ENCODE peak calls at places on chromosomes 12 and 14, in four cellular contexts. One of them, this sample, is unnamed.
A peak's percentile ranks its signal among the peaks of the same experiment; 100 is the strongest.

GRCh38 chr14:61406670-61407069 is 85.3 kb downstream of the PRKCH start:
- DNase-seq in tibial nerve: no peak
- DNase-seq in D721Med: no peak
- DNase-seq in epithelial cell of esophagus: no peak
- DNase-seq in this sample: no peak

GRCh38 chr14:73787760-73788508 is 63.7 kb upstream of the PTGR2 start:
- DNase-seq in tibial nerve: no peak
- DNase-seq in D721Med: no peak
- DNase-seq in epithelial cell of esophagus: peak; percentile 42
- DNase-seq in this sample: no peak

GRCh38 chr12:62813031-62813829 is 121.7 kb downstream of the PPM1H start:
- DNase-seq in tibial nerve: no peak
- DNase-seq in D721Med: no peak
- DNase-seq in epithelial cell of esophagus: peak; percentile 72
- DNase-seq in this sample: peak; percentile 54

GRCh38 chr12:116123511-116124258 is 153.8 kb downstream of the MED13L start:
- DNase-seq in tibial nerve: no peak
- DNase-seq in D721Med: no peak
- DNase-seq in epithelial cell of esophagus: peak; percentile 68
- DNase-seq in this sample: peak; percentile 77

GRCh38 chr14:52023518-52023917 is 34.2 kb downstream of the RTRAF start:
- DNase-seq in tibial nerve: no peak
- DNase-seq in D721Med: no peak
- DNase-seq in epithelial cell of esophagus: peak; percentile 47
- DNase-seq in this sample: no peak

GRCh38 chr12:34625116-34625515 is 602.8 kb downstream of the ALG10 start:
- DNase-seq in tibial nerve: no peak
- DNase-seq in D721Med: no peak
- DNase-seq in epithelial cell of esophagus: peak; percentile 20
- DNase-seq in this sample: no peak

GRCh38 chr12:31603546-31604009 is 12.6 kb upstream of the DENND5B start:
- DNase-seq in tibial nerve: no peak
- DNase-seq in D721Med: no peak
- DNase-seq in epithelial cell of esophagus: no peak
- DNase-seq in this sample: no peak

GRCh38 chr12:62898568-62898967 is 36.4 kb downstream of the PPM1H start:
- DNase-seq in tibial nerve: no peak
- DNase-seq in D721Med: no peak
- DNase-seq in epithelial cell of esophagus: peak; percentile 50
- DNase-seq in this sample: no peak

GRCh38 chr12:18919826-18920511 is 182.1 kb downstream of the CAPZA3 start:
- DNase-seq in tibial nerve: no peak
- DNase-seq in D721Med: no peak
- DNase-seq in epithelial cell of esophagus: peak; percentile 63
- DNase-seq in this sample: no peak

GRCh38 chr14:57533214-57533613 is 39.6 kb upstream of the CCDC198 start:
- DNase-seq in tibial nerve: no peak
- DNase-seq in D721Med: no peak
- DNase-seq in epithelial cell of esophagus: peak; percentile 25
- DNase-seq in this sample: no peak

GRCh38 chr12:5348491-5348890 is 83.4 kb upstream of the NTF3 start:
- DNase-seq in tibial nerve: no peak
- DNase-seq in D721Med: no peak
- DNase-seq in epithelial cell of esophagus: peak; percentile 29
- DNase-seq in this sample: no peak

GRCh38 chr14:76772300-76773187 is 11.3 kb downstream of the VASH1 start:
- DNase-seq in tibial nerve: no peak
- DNase-seq in D721Med: no peak
- DNase-seq in epithelial cell of esophagus: no peak
- DNase-seq in this sample: no peak

GRCh38 chr12:8099235-8099634 is 17.2 kb downstream of the NECAP1 start:
- DNase-seq in tibial nerve: no peak
- DNase-seq in D721Med: no peak
- DNase-seq in epithelial cell of esophagus: no peak
- DNase-seq in this sample: no peak

GRCh38 chr14:73008501-73008900 is 18.4 kb downstream of the ZFYVE1 start:
- DNase-seq in tibial nerve: no peak
- DNase-seq in D721Med: no peak
- DNase-seq in epithelial cell of esophagus: no peak
- DNase-seq in this sample: no peak

GRCh38 chr12:10189653-10190052 is 10.8 kb downstream of the TMEM52B start:
- DNase-seq in tibial nerve: no peak
- DNase-seq in D721Med: no peak
- DNase-seq in epithelial cell of esophagus: peak; percentile 40
- DNase-seq in this sample: no peak

GRCh38 chr12:97404549-97404948 is 58.1 kb upstream of the RMST start:
- DNase-seq in tibial nerve: no peak
- DNase-seq in D721Med: no peak
- DNase-seq in epithelial cell of esophagus: peak; percentile 56
- DNase-seq in this sample: no peak

GRCh38 chr12:21879312-21879711 is 61.9 kb downstream of the ABCC9 start:
- DNase-seq in tibial nerve: no peak
- DNase-seq in D721Med: no peak
- DNase-seq in epithelial cell of esophagus: peak; percentile 64
- DNase-seq in this sample: no peak

GRCh38 chr12:43208627-43209026 is 343.4 kb downstream of the ADAMTS20 start:
- DNase-seq in tibial nerve: no peak
- DNase-seq in D721Med: no peak
- DNase-seq in epithelial cell of esophagus: no peak
- DNase-seq in this sample: no peak

GRCh38 chr12:22231836-22232235 is 102.7 kb downstream of the ST8SIA1 start:
- DNase-seq in tibial nerve: no peak
- DNase-seq in D721Med: no peak
- DNase-seq in epithelial cell of esophagus: no peak
- DNase-seq in this sample: no peak

GRCh38 chr12:26878661-26879119 is 45.7 kb upstream of the ITPR2 start:
- DNase-seq in tibial nerve: peak; percentile 51
- DNase-seq in D721Med: no peak
- DNase-seq in epithelial cell of esophagus: no peak
- DNase-seq in this sample: no peak

GRCh38 chr12:89140580-89141236 is 211.6 kb downstream of the DUSP6 start:
- DNase-seq in tibial nerve: no peak
- DNase-seq in D721Med: no peak
- DNase-seq in epithelial cell of esophagus: no peak
- DNase-seq in this sample: no peak

GRCh38 chr14:101178184-101179072 is 274.9 kb upstream of the RTL1 start:
- DNase-seq in tibial nerve: no peak
- DNase-seq in D721Med: no peak
- DNase-seq in epithelial cell of esophagus: no peak
- DNase-seq in this sample: no peak

GRCh38 chr12:643478-644292 is 19.6 kb downstream of the NINJ2 start:
- DNase-seq in tibial nerve: no peak
- DNase-seq in D721Med: no peak
- DNase-seq in epithelial cell of esophagus: no peak
- DNase-seq in this sample: no peak

GRCh38 chr14:42378274-42378673 is 771.6 kb downstream of the LRFN5 start:
- DNase-seq in tibial nerve: no peak
- DNase-seq in D721Med: no peak
- DNase-seq in epithelial cell of esophagus: no peak
- DNase-seq in this sample: no peak

GRCh38 chr14:42370056-42370455 is 763.4 kb downstream of the LRFN5 start:
- DNase-seq in tibial nerve: no peak
- DNase-seq in D721Med: no peak
- DNase-seq in epithelial cell of esophagus: no peak
- DNase-seq in this sample: no peak

GRCh38 chr14:42378880-42379279 is 772.2 kb downstream of the LRFN5 start:
- DNase-seq in tibial nerve: no peak
- DNase-seq in D721Med: no peak
- DNase-seq in epithelial cell of esophagus: no peak
- DNase-seq in this sample: no peak

DNA sequence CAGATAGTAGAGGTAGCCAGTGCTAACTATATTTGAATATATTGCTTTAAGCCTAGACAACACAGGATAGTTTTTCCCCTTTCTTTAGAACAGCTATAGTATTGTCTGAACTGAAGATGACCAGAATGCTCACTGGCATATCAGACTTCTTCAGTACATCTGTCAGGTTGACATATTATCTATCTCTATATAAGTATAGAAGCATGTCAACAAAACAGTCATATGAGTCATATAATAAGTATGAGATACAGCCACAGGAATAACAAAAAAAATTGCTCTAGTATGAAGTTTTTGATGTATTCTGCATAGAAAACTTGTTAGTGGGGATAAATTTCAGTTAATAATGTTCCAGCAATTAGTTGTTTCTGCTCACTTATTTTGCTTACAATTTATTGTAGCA is 767.7 kb downstream of the LRFN5 start:
- DNase-seq in tibial nerve: no peak
- DNase-seq in D721Med: no peak
- DNase-seq in epithelial cell of esophagus: no peak
- DNase-seq in this sample: no peak
- TF ChIP-seq CTCF in tibial nerve: no peak
- TF ChIP-seq CTCF in D721Med: no peak
- TF ChIP-seq CTCF in epithelial cell of esophagus: no peak
- TF ChIP-seq CTCF in this sample: no peak

GRCh38 chr12:65308001-65308400 is 29.5 kb downstream of the MSRB3 start:
- DNase-seq in tibial nerve: no peak
- DNase-seq in D721Med: no peak
- DNase-seq in epithelial cell of esophagus: peak; percentile 5
- DNase-seq in this sample: no peak

GRCh38 chr12:65308601-65309071 is 30.2 kb downstream of the MSRB3 start:
- DNase-seq in tibial nerve: no peak
- DNase-seq in D721Med: no peak
- DNase-seq in epithelial cell of esophagus: peak; percentile 41
- DNase-seq in this sample: no peak

GRCh38 chr12:65318186-65318685 is 39.8 kb downstream of the MSRB3 start:
- DNase-seq in tibial nerve: no peak
- DNase-seq in D721Med: no peak
- DNase-seq in epithelial cell of esophagus: no peak
- DNase-seq in this sample: no peak

GRCh38 chr12:65311260-65311659 is 32.8 kb downstream of the MSRB3 start:
- DNase-seq in tibial nerve: no peak
- DNase-seq in D721Med: no peak
- DNase-seq in epithelial cell of esophagus: no peak
- DNase-seq in this sample: no peak

GRCh38 chr12:65313704-65314317 is 35.3 kb downstream of the MSRB3 start:
- DNase-seq in tibial nerve: no peak
- DNase-seq in D721Med: no peak
- DNase-seq in epithelial cell of esophagus: peak; percentile 46
- DNase-seq in this sample: no peak
- TF ChIP-seq CTCF in tibial nerve: no peak
- TF ChIP-seq CTCF in D721Med: peak; percentile 76
- TF ChIP-seq CTCF in epithelial cell of esophagus: no peak
- TF ChIP-seq CTCF in this sample: peak; percentile 19

GRCh38 chr14:94796278-94796677 is 26.4 kb upstream of the GSC start:
- DNase-seq in tibial nerve: no peak
- DNase-seq in D721Med: no peak
- DNase-seq in epithelial cell of esophagus: no peak
- DNase-seq in this sample: no peak
- TF ChIP-seq CTCF in tibial nerve: no peak
- TF ChIP-seq CTCF in D721Med: no peak
- TF ChIP-seq CTCF in epithelial cell of esophagus: no peak
- TF ChIP-seq CTCF in this sample: no peak

DNA sequence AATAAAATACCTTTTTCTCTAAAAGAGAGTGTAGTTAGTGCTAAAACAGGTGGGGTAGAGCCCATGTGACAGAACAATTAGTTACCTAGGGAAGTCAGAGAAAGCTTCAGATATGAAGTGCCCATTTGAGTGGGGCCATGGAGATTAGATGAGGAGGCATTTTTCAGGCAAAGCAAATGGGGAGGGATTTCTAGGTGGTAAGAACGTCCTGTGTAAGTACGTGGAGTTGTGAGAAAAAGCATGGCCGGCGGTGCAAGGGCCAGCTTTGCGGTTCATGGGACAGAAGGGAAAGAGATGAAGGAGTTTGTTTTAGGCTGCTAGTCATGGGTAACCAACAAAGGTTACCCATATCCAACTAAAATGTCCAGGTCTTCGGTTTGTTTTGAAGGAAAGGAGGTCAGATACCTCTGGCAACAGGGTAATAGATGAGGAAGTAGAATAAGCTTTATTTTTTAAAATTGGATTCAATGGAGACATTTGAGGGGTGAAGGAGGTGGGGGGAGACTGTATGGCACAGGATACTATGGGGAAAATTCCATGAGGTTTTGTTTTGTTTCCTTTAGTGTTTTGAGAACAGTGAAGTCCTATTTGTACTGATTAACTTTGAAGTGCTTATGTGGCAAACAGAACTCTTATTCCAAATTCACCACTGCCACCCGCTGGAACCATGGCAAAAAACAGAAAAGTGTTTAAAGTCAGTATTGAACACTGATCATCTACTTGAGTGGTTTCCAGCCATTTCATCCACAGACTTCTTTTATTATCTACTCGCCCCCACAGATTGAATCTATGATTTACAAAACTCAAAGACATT is 10.0 kb upstream of the SNRPF start:
- DNase-seq in tibial nerve: no peak
- DNase-seq in D721Med: no peak
- DNase-seq in epithelial cell of esophagus: peak; percentile 46
- DNase-seq in this sample: no peak
- TF ChIP-seq CTCF in tibial nerve: no peak
- TF ChIP-seq CTCF in D721Med: peak; percentile 40
- TF ChIP-seq CTCF in epithelial cell of esophagus: peak; percentile 38
- TF ChIP-seq CTCF in this sample: no peak

DNA sequence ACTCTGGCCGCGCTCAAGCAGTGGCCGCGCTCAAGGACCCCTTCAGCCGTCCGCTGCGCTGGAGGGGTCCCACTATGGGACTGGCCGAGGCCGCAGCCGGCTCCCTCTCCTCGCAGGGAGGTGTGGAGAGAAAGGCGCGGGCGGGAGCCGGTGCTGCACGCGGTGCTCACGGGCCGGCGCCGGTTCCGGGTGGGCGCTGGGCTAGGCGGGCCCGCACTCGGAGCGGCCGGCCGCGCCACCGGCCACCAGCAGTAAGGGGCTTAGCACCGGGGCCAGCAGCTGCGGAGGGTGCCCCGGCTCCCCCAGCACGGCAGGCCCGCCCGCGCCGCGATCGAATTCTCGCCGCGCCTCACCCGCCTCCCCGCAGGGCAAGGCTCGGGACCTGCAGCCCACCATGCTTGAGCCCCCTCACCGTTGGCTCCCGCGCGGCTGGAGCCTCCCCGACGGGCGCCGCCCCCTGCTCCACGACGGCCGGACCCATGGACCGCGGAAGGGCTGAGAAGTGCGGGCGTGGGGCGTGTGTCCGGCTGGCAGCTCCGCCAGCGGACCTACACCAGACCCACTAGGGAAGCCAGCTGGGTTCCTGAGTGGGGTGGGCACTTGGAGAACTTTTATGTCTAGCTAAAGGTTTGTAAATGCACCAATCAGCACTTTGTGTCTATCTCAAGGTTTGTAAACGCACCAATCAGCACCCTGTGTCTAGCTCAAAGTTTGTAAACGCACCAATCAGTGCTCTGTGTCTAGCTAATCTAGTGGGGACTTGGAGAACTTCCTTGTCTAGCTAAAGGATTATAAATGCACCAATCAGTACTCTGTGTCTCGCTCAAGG is 49.5 kb downstream of the KLHL28 start:
- DNase-seq in tibial nerve: no peak
- DNase-seq in D721Med: no peak
- DNase-seq in epithelial cell of esophagus: no peak
- DNase-seq in this sample: no peak
- TF ChIP-seq CTCF in tibial nerve: no peak
- TF ChIP-seq CTCF in D721Med: no peak
- TF ChIP-seq CTCF in epithelial cell of esophagus: no peak
- TF ChIP-seq CTCF in this sample: no peak

GRCh38 chr12:20122274-20122673 is 246.1 kb upstream of the PDE3A start:
- DNase-seq in tibial nerve: no peak
- DNase-seq in D721Med: no peak
- DNase-seq in epithelial cell of esophagus: no peak
- DNase-seq in this sample: no peak
- TF ChIP-seq CTCF in tibial nerve: no peak
- TF ChIP-seq CTCF in D721Med: peak; percentile 12
- TF ChIP-seq CTCF in epithelial cell of esophagus: no peak
- TF ChIP-seq CTCF in this sample: no peak

This sample was measured in CD14-positive monocyte.